ENCODE peak calls at places on chromosome 16, in seven cellular contexts. F, E, Q, O, U, C and I are unnamed samples.

GRCh38 chr16:84040823-84041391 is 1.7 kb downstream of the SLC38A8 start:
- DNase-seq in F (no peak), E (peak), Q (no peak), O (no peak), U (no peak), C (no peak), I (no peak)

GRCh38 chr16:81035398-81035974 is at the start of gene ATMIN:
- DNase-seq in F (peak), E (peak), Q (peak), O (peak), U (peak), C (peak), I (peak)

GRCh38 chr16:58651965-58652348 is 22.3 kb upstream of the CNOT1 start:
- DNase-seq in F (no peak), E (peak), Q (no peak), O (no peak), U (no peak), C (no peak), I (no peak)

GRCh38 chr16:23380501-23380951 is 72.5 kb downstream of the COG7 start:
- DNase-seq in F (no peak), E (no peak), Q (no peak), O (no peak), U (no peak), C (no peak), I (no peak)

GRCh38 chr16:85005278-85006069 is 5.9 kb downstream of the ZDHHC7 start:
- DNase-seq in F (no peak), E (peak), Q (no peak), O (no peak), U (no peak), C (peak), I (no peak)

GRCh38 chr16:85202631-85203461 is 90.6 kb upstream of the CIBAR2 start:
- DNase-seq in F (no peak), E (no peak), Q (no peak), O (no peak), U (no peak), C (peak), I (no peak)

GRCh38 chr16:73385701-73386100 is 337.8 kb upstream of the ZFHX3 start:
- DNase-seq in F (no peak), E (no peak), Q (no peak), O (no peak), U (no peak), C (no peak), I (no peak)

GRCh38 chr16:13238182-13238581 is 336.8 kb downstream of the SHISA9 start:
- DNase-seq in F (no peak), E (no peak), Q (no peak), O (no peak), U (peak), C (no peak), I (no peak)

GRCh38 chr16:89373355-89374110 is 116.8 kb downstream of the ANKRD11 start:
- DNase-seq in F (no peak), E (no peak), Q (no peak), O (no peak), U (no peak), C (peak), I (no peak)

GRCh38 chr16:81155769-81156168 is 59.6 kb upstream of the GCSH start:
- DNase-seq in F (no peak), E (no peak), Q (no peak), O (no peak), U (no peak), C (no peak), I (no peak)

GRCh38 chr16:79269211-79269863 is 331.2 kb downstream of the MAF start:
- DNase-seq in F (no peak), E (no peak), Q (peak), O (no peak), U (no peak), C (no peak), I (peak)

GRCh38 chr16:27475561-27475960 is 73.6 kb downstream of the IL21R start:
- DNase-seq in F (no peak), E (peak), Q (no peak), O (no peak), U (no peak), C (no peak), I (no peak)

GRCh38 chr16:57743458-57743857 is 7.9 kb downstream of the KATNB1 start:
- DNase-seq in F (no peak), E (no peak), Q (no peak), O (no peak), U (no peak), C (no peak), I (no peak)

GRCh38 chr16:1095450-1096163 is 437 bp downstream of the C1QTNF8 start:
- DNase-seq in F (no peak), E (no peak), Q (no peak), O (no peak), U (no peak), C (no peak), I (no peak)

GRCh38 chr16:14303654-14304394 is 232.7 kb downstream of the MRTFB start:
- DNase-seq in F (no peak), E (peak), Q (no peak), O (no peak), U (no peak), C (peak), I (no peak)

GRCh38 chr16:15597822-15598647 is 44.9 kb downstream of the MARF1 start:
- DNase-seq in F (no peak), E (no peak), Q (no peak), O (no peak), U (no peak), C (no peak), I (no peak)

GRCh38 chr16:65117701-65118448 is 4.0 kb downstream of the CDH11 start:
- DNase-seq in F (peak), E (peak), Q (no peak), O (peak), U (peak), C (peak), I (peak)

GRCh38 chr16:50202926-50203624 is 50.0 kb downstream of the TENT4B start:
- DNase-seq in F (no peak), E (peak), Q (no peak), O (no peak), U (peak), C (no peak), I (no peak)

GRCh38 chr16:81431554-81432353 is 12.9 kb upstream of the CMIP start:
- DNase-seq in F (no peak), E (no peak), Q (no peak), O (no peak), U (peak), C (peak), I (no peak)

GRCh38 chr16:70556063-70556462 is 32.4 kb downstream of the SF3B3 start:
- DNase-seq in F (no peak), E (no peak), Q (no peak), O (no peak), U (no peak), C (no peak), I (no peak)

GRCh38 chr16:53502331-53503269 is at the start of gene AKTIP:
- DNase-seq in F (peak), E (peak), Q (no peak), O (peak), U (no peak), C (peak), I (peak)

GRCh38 chr16:50509521-50510341 is 38.5 kb upstream of the NKD1 start:
- DNase-seq in F (no peak), E (no peak), Q (no peak), O (peak), U (peak), C (no peak), I (peak)

GRCh38 chr16:14015948-14016347 is 55.2 kb upstream of the MRTFB start:
- DNase-seq in F (no peak), E (peak), Q (no peak), O (no peak), U (no peak), C (no peak), I (no peak)

GRCh38 chr16:81480856-81481821 is 36.5 kb downstream of the CMIP start:
- DNase-seq in F (no peak), E (no peak), Q (no peak), O (no peak), U (peak), C (peak), I (peak)

GRCh38 chr16:84983308-84983707 is 28.0 kb downstream of the ZDHHC7 start:
- DNase-seq in F (no peak), E (no peak), Q (no peak), O (no peak), U (no peak), C (no peak), I (no peak)

GRCh38 chr16:78996806-78997205 is 603.7 kb downstream of the MAF start:
- DNase-seq in F (no peak), E (no peak), Q (no peak), O (no peak), U (no peak), C (no peak), I (no peak)

GRCh38 chr16:24993722-24994686 is 21.2 kb downstream of the ARHGAP17 start:
- DNase-seq in F (no peak), E (peak), Q (no peak), O (no peak), U (peak), C (no peak), I (no peak)

GRCh38 chr16:84555418-84556196 is 51.1 kb upstream of the MEAK7 start:
- DNase-seq in F (no peak), E (no peak), Q (no peak), O (peak), U (no peak), C (peak), I (no peak)

DNA sequence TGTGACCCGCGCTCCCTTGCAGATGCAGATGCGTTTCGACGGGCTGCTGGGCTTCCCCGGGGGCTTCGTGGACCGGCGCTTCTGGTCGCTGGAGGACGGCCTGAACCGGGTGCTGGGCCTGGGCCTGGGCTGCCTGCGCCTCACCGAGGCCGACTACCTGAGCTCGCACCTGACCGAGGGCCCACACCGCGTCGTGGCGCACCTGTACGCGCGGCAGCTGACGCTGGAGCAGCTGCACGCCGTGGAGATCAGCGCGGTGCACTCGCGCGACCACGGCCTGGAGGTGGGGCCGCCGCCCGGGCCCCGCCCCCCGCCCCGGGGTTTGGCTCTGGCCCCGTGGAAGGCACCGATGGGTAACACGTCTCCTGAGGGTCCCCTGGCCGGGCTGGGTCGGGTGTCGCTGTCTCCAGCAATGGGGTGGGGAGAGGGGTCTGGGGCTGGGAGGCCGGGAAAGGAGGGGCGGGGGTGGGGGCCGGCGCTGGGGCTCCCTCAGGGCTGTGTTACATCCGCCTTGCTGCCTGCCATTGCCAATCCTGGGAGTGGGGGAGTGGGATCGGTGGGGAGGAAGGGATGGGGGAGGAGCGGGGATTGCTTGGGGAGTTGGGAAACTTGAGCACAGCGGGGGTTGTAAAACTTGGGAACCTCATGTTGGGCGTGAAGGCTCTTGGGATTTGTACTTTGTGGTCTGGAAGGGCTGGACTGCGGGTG is 748 bp downstream of the NUDT16L1 start:
- DNase-seq in F (peak), E (peak), Q (peak), O (no peak), U (no peak), C (peak), I (peak)
- TF ChIP-seq CTCF in F (no peak), E (no peak), Q (no peak), O (no peak), U (no peak), C (no peak), I (no peak)

DNA sequence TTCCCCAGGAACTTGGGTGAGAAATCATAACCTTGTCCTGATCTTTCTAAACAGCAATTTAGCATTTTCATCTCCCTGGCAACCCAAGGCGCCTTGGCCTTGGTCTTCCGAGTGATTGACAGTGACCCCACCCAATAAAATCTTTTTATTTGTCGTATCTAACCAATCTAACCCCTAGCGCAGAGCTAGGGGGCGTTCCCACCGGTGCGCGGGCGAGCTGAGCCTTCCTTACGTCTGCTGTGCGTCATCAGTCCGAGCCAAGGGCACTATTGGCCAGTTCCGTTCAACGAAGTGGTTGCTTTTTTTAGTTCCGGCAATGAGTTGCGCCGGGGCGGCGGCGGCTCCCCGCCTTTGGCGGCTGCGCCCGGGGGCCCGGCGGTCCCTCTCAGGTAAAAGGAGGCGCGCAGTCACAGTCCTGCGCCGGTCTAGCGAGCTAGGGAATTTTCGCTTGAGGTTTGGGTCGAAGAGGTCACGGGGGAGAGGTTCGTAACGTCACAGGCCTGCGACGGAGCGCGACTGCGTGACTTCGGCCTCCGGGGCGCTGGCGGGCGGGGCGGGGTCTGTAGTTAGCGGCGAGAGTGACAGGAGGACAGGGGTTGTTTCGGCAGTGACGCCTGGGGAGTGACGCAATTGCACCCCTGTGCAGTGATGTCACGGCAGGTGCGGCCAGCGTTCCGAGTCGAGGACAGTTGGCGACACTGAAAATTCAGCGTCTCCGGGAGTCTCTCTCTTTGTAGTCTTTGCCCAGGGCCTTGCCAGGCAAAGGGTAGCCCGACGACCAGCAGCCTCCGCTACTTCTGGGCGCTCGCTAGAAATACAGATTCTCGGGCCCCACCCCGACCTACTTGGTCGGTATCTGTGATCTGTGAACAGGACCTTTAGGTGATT is at the start of gene COQ7:
- DNase-seq in F (peak), E (peak), Q (peak), O (peak), U (peak), C (peak), I (peak)
- TF ChIP-seq CTCF in F (no peak), E (no peak), Q (no peak), O (no peak), U (peak), C (no peak), I (no peak)

DNA sequence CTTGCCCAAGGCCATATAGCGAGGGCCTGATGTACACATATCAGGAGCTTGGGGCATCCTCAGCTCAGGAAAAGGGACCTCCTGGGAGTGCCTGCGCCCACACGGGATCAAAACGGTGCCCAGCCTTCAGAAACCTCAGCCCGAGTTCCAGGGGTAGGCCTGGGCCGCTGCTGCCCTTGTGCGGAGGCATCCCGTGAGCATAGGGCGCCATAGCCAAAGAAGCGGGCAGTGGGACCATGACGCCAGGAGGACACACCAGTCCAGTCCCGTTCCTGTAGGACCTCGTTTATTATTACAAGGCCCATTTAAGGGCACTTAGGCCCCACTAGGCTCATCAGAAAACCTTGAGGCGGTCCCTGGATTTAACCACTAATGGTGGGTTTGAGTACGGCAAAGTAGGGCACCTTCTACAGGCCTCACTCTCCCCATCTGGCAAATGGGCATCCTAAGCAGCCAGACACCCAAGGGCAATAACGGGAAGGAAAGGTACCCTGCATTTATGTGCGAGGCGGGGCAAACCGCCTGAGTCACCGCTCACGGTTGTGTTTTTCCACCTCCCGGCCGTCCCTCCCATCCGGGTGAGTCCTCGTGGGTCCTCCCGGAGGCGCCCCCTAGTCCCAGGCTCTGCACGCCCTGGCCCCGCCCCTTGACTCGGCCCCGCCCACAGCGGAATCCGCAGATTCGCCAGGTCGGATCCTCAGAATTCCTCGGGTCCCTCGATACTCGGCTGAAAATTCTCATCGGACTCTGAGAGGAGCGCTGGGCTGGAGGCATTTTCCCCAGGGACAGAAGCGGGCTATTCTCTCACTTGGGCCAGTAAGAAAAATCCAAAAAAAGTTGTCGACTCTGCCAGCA is 726 bp upstream of the SETD1A start:
- DNase-seq in F (peak), E (peak), Q (peak), O (peak), U (peak), C (peak), I (peak)
- TF ChIP-seq CTCF in F (peak), E (peak), Q (no peak), O (no peak), U (peak), C (peak), I (peak)

GRCh38 chr16:86823895-86824671 is 245.7 kb downstream of the FOXL1 start:
- DNase-seq in F (no peak), E (peak), Q (no peak), O (no peak), U (no peak), C (no peak), I (no peak)
- TF ChIP-seq CTCF in F (no peak), E (no peak), Q (no peak), O (no peak), U (no peak), C (no peak), I (no peak)

GRCh38 chr16:3623642-3624041 is 12.2 kb upstream of the SLX4 start:
- DNase-seq in F (peak), E (no peak), Q (no peak), O (no peak), U (no peak), C (no peak), I (no peak)

GRCh38 chr16:3625331-3625730 is 13.9 kb upstream of the SLX4 start:
- DNase-seq in F (no peak), E (no peak), Q (no peak), O (no peak), U (no peak), C (no peak), I (no peak)

GRCh38 chr16:3625911-3626732 is 14.7 kb upstream of the SLX4 start:
- DNase-seq in F (peak), E (no peak), Q (no peak), O (peak), U (no peak), C (no peak), I (no peak)
- TF ChIP-seq CTCF in F (peak), E (no peak), Q (no peak), O (no peak), U (peak), C (no peak), I (peak)

DNA sequence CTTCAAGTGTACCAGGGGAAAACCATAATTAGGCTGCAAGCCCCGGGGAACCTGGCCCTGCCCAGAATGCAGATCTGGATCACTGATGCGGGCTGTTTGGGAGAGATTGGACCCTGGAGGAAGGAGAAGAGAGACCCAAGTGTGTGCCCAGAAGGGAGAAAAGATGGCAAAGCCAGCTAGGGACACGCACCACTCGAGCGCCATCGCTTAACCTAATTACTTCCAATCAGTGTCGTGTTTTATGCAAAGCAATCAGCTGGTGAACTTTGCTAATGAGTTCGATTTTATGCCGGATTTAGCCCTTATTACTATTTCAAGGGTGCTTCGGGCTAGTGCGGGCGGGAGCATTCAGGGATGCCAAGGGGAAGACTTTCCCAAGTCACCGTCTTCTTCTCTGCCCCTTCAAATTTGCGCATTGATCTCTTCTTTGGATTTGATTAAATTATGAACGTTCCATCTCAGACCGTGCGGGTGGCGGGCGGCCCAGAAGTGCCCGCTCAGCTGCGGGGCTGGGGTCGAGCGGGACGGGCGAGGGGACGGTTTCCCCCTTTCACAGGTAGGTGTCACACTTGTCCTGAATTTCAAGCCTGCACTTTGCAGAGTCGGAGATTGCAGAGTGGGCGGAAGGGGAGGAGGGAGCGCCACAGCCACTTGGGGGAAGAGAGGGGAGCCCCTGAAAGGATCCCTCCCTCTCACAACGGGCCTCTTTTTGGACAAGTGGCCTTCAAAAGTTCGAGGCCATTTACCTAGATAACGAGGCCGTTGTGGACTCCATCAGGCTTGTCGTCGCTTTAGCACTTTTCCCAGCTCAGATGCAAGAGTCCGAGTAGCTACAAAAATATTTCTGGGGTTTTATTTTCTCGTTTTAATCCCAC is 4.1 kb downstream of the IRX5 start:
- DNase-seq in F (no peak), E (peak), Q (no peak), O (peak), U (no peak), C (peak), I (peak)
- TF ChIP-seq CTCF in F (no peak), E (peak), Q (no peak), O (peak), U (peak), C (peak), I (no peak)

GRCh38 chr16:67406628-67407027 is 9.6 kb downstream of the ZDHHC1 start:
- DNase-seq in F (no peak), E (peak), Q (no peak), O (no peak), U (no peak), C (no peak), I (no peak)

GRCh38 chr16:67405336-67405735 is 10.9 kb downstream of the ZDHHC1 start:
- DNase-seq in F (no peak), E (no peak), Q (no peak), O (no peak), U (no peak), C (no peak), I (no peak)

GRCh38 chr16:67404740-67405226 is 11.5 kb upstream of the TPPP3 start:
- DNase-seq in F (no peak), E (peak), Q (no peak), O (no peak), U (no peak), C (no peak), I (no peak)

GRCh38 chr16:67407176-67407787 is 9.0 kb downstream of the ZDHHC1 start:
- DNase-seq in F (no peak), E (no peak), Q (no peak), O (no peak), U (no peak), C (no peak), I (no peak)

GRCh38 chr16:67406111-67406593 is 10.1 kb downstream of the ZDHHC1 start:
- DNase-seq in F (no peak), E (no peak), Q (no peak), O (no peak), U (no peak), C (peak), I (no peak)
- TF ChIP-seq CTCF in F (no peak), E (no peak), Q (no peak), O (no peak), U (no peak), C (no peak), I (no peak)